ENCODE peak calls at places on chromosomes 2 and 18, in nine cellular contexts. G is HT-29, P is osteocyte, D is RCC 7860, H is activated T-cell treated with anti-CD3 and anti-CD28 coated beads for 48 hours, Q is GM04504, F is T1000, B is WTC11, O is activated T-helper 1 cell treated with Interleukin-2 at 50 U/mL for 16 hours. I is an unnamed sample.

GRCh38 chr18:42094875-42095274 is 139.8 kb downstream of the PIK3C3 start:
- DNase-seq in G (no peak), P (no peak), D (no peak), H (no peak), Q (no peak), F (no peak), B (no peak), O (no peak), I (no peak)

GRCh38 chr2:156253765-156254164 is 78.8 kb downstream of the NR4A2 start:
- DNase-seq in G (no peak), P (no peak), D (no peak), H (no peak), Q (no peak), F (no peak), B (no peak), O (no peak), I (no peak)

GRCh38 chr2:187546762-187547333 is 7.4 kb downstream of the TFPI start:
- DNase-seq in G (no peak), P (no peak), D (peak), H (no peak), Q (no peak), F (no peak), B (no peak), O (no peak), I (no peak)

GRCh38 chr18:55265916-55266488 is 306.7 kb upstream of the CCDC68 start:
- DNase-seq in G (no peak), P (no peak), D (peak), H (no peak), Q (no peak), F (no peak), B (no peak), O (no peak), I (no peak)

GRCh38 chr2:210859314-210859713 is 302.9 kb downstream of the CPS1 start:
- DNase-seq in G (no peak), P (no peak), D (no peak), H (no peak), Q (no peak), F (no peak), B (no peak), O (no peak), I (no peak)

GRCh38 chr2:186309901-186310300 is 176.2 kb upstream of the ZC3H15 start:
- DNase-seq in G (no peak), P (no peak), D (no peak), H (no peak), Q (no peak), F (no peak), B (no peak), O (no peak), I (no peak)

GRCh38 chr2:215324811-215325210 is 13.0 kb downstream of the ATIC start:
- DNase-seq in G (no peak), P (no peak), D (no peak), H (no peak), Q (no peak), F (no peak), B (no peak), O (no peak), I (no peak)

GRCh38 chr2:127576433-127577207 is 41.1 kb downstream of the MYO7B start:
- DNase-seq in G (no peak), P (peak), D (no peak), H (no peak), Q (peak), F (peak), B (no peak), O (no peak), I (peak)

GRCh38 chr2:226137201-226137811 is 662.3 kb downstream of the IRS1 start:
- DNase-seq in G (peak), P (no peak), D (peak), H (no peak), Q (no peak), F (no peak), B (no peak), O (no peak), I (no peak)

GRCh38 chr2:224594840-224595239 is 9.7 kb upstream of the CUL3 start:
- DNase-seq in G (no peak), P (no peak), D (no peak), H (no peak), Q (no peak), F (no peak), B (no peak), O (no peak), I (no peak)

GRCh38 chr2:109528811-109529501 is 84.8 kb downstream of the SEPTIN10 start:
- DNase-seq in G (no peak), P (peak), D (no peak), H (no peak), Q (no peak), F (no peak), B (no peak), O (no peak), I (peak)

GRCh38 chr2:138516030-138516704 is 14.6 kb downstream of the SPOPL start:
- DNase-seq in G (no peak), P (no peak), D (peak), H (no peak), Q (no peak), F (no peak), B (no peak), O (no peak), I (no peak)

GRCh38 chr2:108805782-108806181 is 19.2 kb downstream of the CCDC138 start:
- DNase-seq in G (no peak), P (no peak), D (no peak), H (no peak), Q (no peak), F (no peak), B (no peak), O (no peak), I (no peak)

GRCh38 chr2:2271471-2271941 is 59.6 kb downstream of the MYT1L start:
- DNase-seq in G (no peak), P (peak), D (peak), H (no peak), Q (peak), F (peak), B (no peak), O (no peak), I (no peak)

GRCh38 chr2:229212241-229212640 is 58.8 kb downstream of the PID1 start:
- DNase-seq in G (no peak), P (no peak), D (no peak), H (no peak), Q (no peak), F (no peak), B (no peak), O (no peak), I (no peak)

GRCh38 chr2:224572338-224572737 is 12.8 kb downstream of the CUL3 start:
- DNase-seq in G (no peak), P (no peak), D (no peak), H (no peak), Q (no peak), F (no peak), B (no peak), O (no peak), I (no peak)

GRCh38 chr2:232761301-232761907 is 15.0 kb downstream of the KCNJ13 start:
- DNase-seq in G (peak), P (no peak), D (peak), H (no peak), Q (no peak), F (no peak), B (no peak), O (no peak), I (no peak)

GRCh38 chr2:169849710-169850109 is 22.5 kb downstream of the UBR3 start:
- DNase-seq in G (no peak), P (no peak), D (no peak), H (no peak), Q (no peak), F (no peak), B (no peak), O (no peak), I (no peak)

GRCh38 chr2:46296840-46297545 is at the start of gene EPAS1:
- DNase-seq in G (peak), P (peak), D (peak), H (peak), Q (peak), F (peak), B (peak), O (peak), I (peak)

GRCh38 chr2:215861607-215862033 is 151.7 kb downstream of the MREG start:
- DNase-seq in G (no peak), P (no peak), D (no peak), H (no peak), Q (no peak), F (no peak), B (no peak), O (no peak), I (no peak)